ENCODE peak calls at places on chromosomes 7 and 10, in eight cellular contexts. One of them, this sample, is unnamed.

GRCh38 chr10:5948999-5949759 is 28.2 kb downstream of the IL15RA start:
- DNase-seq in HFF-Myc: no peak
- DNase-seq in NCI-H1092: peak
- DNase-seq in RWPE1: peak
- DNase-seq in NCI-H748 treated with DMSO at 0.1 percent for 48 hours: no peak
- DNase-seq in nucleus accumbens: peak
- DNase-seq in NCI-H2081: no peak
- DNase-seq in T-helper 9 cell: no peak
- DNase-seq in this sample: peak

GRCh38 chr7:130894146-130895005 is 160.4 kb upstream of the KLF14 start:
- DNase-seq in HFF-Myc: no peak
- DNase-seq in NCI-H1092: peak
- DNase-seq in RWPE1: no peak
- DNase-seq in NCI-H748 treated with DMSO at 0.1 percent for 48 hours: no peak
- DNase-seq in nucleus accumbens: peak
- DNase-seq in NCI-H2081: no peak
- DNase-seq in T-helper 9 cell: no peak
- DNase-seq in this sample: peak

GRCh38 chr10:50326757-50327701 is 75.7 kb upstream of the ASAH2 start:
- DNase-seq in HFF-Myc: peak
- DNase-seq in NCI-H1092: no peak
- DNase-seq in RWPE1: peak
- DNase-seq in NCI-H748 treated with DMSO at 0.1 percent for 48 hours: no peak
- DNase-seq in nucleus accumbens: no peak
- DNase-seq in NCI-H2081: peak
- DNase-seq in T-helper 9 cell: no peak
- DNase-seq in this sample: no peak

GRCh38 chr10:43452356-43452914 is 15.5 kb downstream of the ZNF487 start:
- DNase-seq in HFF-Myc: no peak
- DNase-seq in NCI-H1092: no peak
- DNase-seq in RWPE1: no peak
- DNase-seq in NCI-H748 treated with DMSO at 0.1 percent for 48 hours: no peak
- DNase-seq in nucleus accumbens: peak
- DNase-seq in NCI-H2081: no peak
- DNase-seq in T-helper 9 cell: no peak
- DNase-seq in this sample: no peak

GRCh38 chr10:52143338-52143737 is 170.7 kb upstream of the DKK1 start:
- DNase-seq in HFF-Myc: no peak
- DNase-seq in NCI-H1092: no peak
- DNase-seq in RWPE1: no peak
- DNase-seq in NCI-H748 treated with DMSO at 0.1 percent for 48 hours: no peak
- DNase-seq in nucleus accumbens: no peak
- DNase-seq in NCI-H2081: peak
- DNase-seq in T-helper 9 cell: no peak
- DNase-seq in this sample: no peak

GRCh38 chr10:23081891-23082290 is 13.5 kb upstream of the MSRB2 start:
- DNase-seq in HFF-Myc: no peak
- DNase-seq in NCI-H1092: no peak
- DNase-seq in RWPE1: no peak
- DNase-seq in NCI-H748 treated with DMSO at 0.1 percent for 48 hours: no peak
- DNase-seq in nucleus accumbens: no peak
- DNase-seq in NCI-H2081: no peak
- DNase-seq in T-helper 9 cell: no peak
- DNase-seq in this sample: no peak

GRCh38 chr7:2785071-2785500 is 59.0 kb downstream of the GNA12 start:
- DNase-seq in HFF-Myc: no peak
- DNase-seq in NCI-H1092: no peak
- DNase-seq in RWPE1: no peak
- DNase-seq in NCI-H748 treated with DMSO at 0.1 percent for 48 hours: no peak
- DNase-seq in nucleus accumbens: no peak
- DNase-seq in NCI-H2081: no peak
- DNase-seq in T-helper 9 cell: no peak
- DNase-seq in this sample: no peak

GRCh38 chr10:132588301-132589013 is 50.9 kb downstream of the INPP5A start:
- DNase-seq in HFF-Myc: no peak
- DNase-seq in NCI-H1092: no peak
- DNase-seq in RWPE1: no peak
- DNase-seq in NCI-H748 treated with DMSO at 0.1 percent for 48 hours: no peak
- DNase-seq in nucleus accumbens: peak
- DNase-seq in NCI-H2081: no peak
- DNase-seq in T-helper 9 cell: no peak
- DNase-seq in this sample: no peak

GRCh38 chr7:138338361-138338760 is 121.7 kb upstream of the TRIM24 start:
- DNase-seq in HFF-Myc: no peak
- DNase-seq in NCI-H1092: peak
- DNase-seq in RWPE1: no peak
- DNase-seq in NCI-H748 treated with DMSO at 0.1 percent for 48 hours: peak
- DNase-seq in nucleus accumbens: no peak
- DNase-seq in NCI-H2081: peak
- DNase-seq in T-helper 9 cell: no peak
- DNase-seq in this sample: no peak

GRCh38 chr7:85030893-85031292 is 156.0 kb downstream of the SEMA3D start:
- DNase-seq in HFF-Myc: peak
- DNase-seq in NCI-H1092: no peak
- DNase-seq in RWPE1: peak
- DNase-seq in NCI-H748 treated with DMSO at 0.1 percent for 48 hours: peak
- DNase-seq in nucleus accumbens: no peak
- DNase-seq in NCI-H2081: peak
- DNase-seq in T-helper 9 cell: no peak
- DNase-seq in this sample: no peak

GRCh38 chr7:43589133-43589478 is 6.2 kb downstream of the STK17A start:
- DNase-seq in HFF-Myc: no peak
- DNase-seq in NCI-H1092: no peak
- DNase-seq in RWPE1: no peak
- DNase-seq in NCI-H748 treated with DMSO at 0.1 percent for 48 hours: no peak
- DNase-seq in nucleus accumbens: no peak
- DNase-seq in NCI-H2081: no peak
- DNase-seq in T-helper 9 cell: no peak
- DNase-seq in this sample: no peak

GRCh38 chr7:2763607-2764006 is 75.6 kb downstream of the AMZ1 start:
- DNase-seq in HFF-Myc: no peak
- DNase-seq in NCI-H1092: no peak
- DNase-seq in RWPE1: no peak
- DNase-seq in NCI-H748 treated with DMSO at 0.1 percent for 48 hours: no peak
- DNase-seq in nucleus accumbens: no peak
- DNase-seq in NCI-H2081: no peak
- DNase-seq in T-helper 9 cell: no peak
- DNase-seq in this sample: no peak

GRCh38 chr7:12638851-12639467 is 48.5 kb upstream of the ARL4A start:
- DNase-seq in HFF-Myc: no peak
- DNase-seq in NCI-H1092: no peak
- DNase-seq in RWPE1: peak
- DNase-seq in NCI-H748 treated with DMSO at 0.1 percent for 48 hours: peak
- DNase-seq in nucleus accumbens: no peak
- DNase-seq in NCI-H2081: peak
- DNase-seq in T-helper 9 cell: no peak
- DNase-seq in this sample: no peak

GRCh38 chr10:43295436-43295835 is 28.6 kb upstream of the RASGEF1A start:
- DNase-seq in HFF-Myc: no peak
- DNase-seq in NCI-H1092: no peak
- DNase-seq in RWPE1: no peak
- DNase-seq in NCI-H748 treated with DMSO at 0.1 percent for 48 hours: no peak
- DNase-seq in nucleus accumbens: no peak
- DNase-seq in NCI-H2081: no peak
- DNase-seq in T-helper 9 cell: no peak
- DNase-seq in this sample: peak

GRCh38 chr10:58590152-58590551 is 77.5 kb downstream of the BICC1 start:
- DNase-seq in HFF-Myc: peak
- DNase-seq in NCI-H1092: no peak
- DNase-seq in RWPE1: peak
- DNase-seq in NCI-H748 treated with DMSO at 0.1 percent for 48 hours: no peak
- DNase-seq in nucleus accumbens: no peak
- DNase-seq in NCI-H2081: no peak
- DNase-seq in T-helper 9 cell: no peak
- DNase-seq in this sample: no peak

GRCh38 chr7:1769286-1770200 is 99.5 kb downstream of the ELFN1 start:
- DNase-seq in HFF-Myc: no peak
- DNase-seq in NCI-H1092: no peak
- DNase-seq in RWPE1: no peak
- DNase-seq in NCI-H748 treated with DMSO at 0.1 percent for 48 hours: no peak
- DNase-seq in nucleus accumbens: no peak
- DNase-seq in NCI-H2081: no peak
- DNase-seq in T-helper 9 cell: no peak
- DNase-seq in this sample: no peak

GRCh38 chr10:95247200-95247880 is 43.5 kb downstream of the PDLIM1 start:
- DNase-seq in HFF-Myc: peak
- DNase-seq in NCI-H1092: no peak
- DNase-seq in RWPE1: no peak
- DNase-seq in NCI-H748 treated with DMSO at 0.1 percent for 48 hours: no peak
- DNase-seq in nucleus accumbens: no peak
- DNase-seq in NCI-H2081: no peak
- DNase-seq in T-helper 9 cell: no peak
- DNase-seq in this sample: peak

GRCh38 chr7:75915416-75916156 is 631 bp downstream of the POR start:
- DNase-seq in HFF-Myc: no peak
- DNase-seq in NCI-H1092: no peak
- DNase-seq in RWPE1: no peak
- DNase-seq in NCI-H748 treated with DMSO at 0.1 percent for 48 hours: no peak
- DNase-seq in nucleus accumbens: peak
- DNase-seq in NCI-H2081: peak
- DNase-seq in T-helper 9 cell: peak
- DNase-seq in this sample: no peak

GRCh38 chr7:68676789-68677535 is 921.3 kb upstream of the AUTS2 start:
- DNase-seq in HFF-Myc: no peak
- DNase-seq in NCI-H1092: no peak
- DNase-seq in RWPE1: no peak
- DNase-seq in NCI-H748 treated with DMSO at 0.1 percent for 48 hours: no peak
- DNase-seq in nucleus accumbens: peak
- DNase-seq in NCI-H2081: no peak
- DNase-seq in T-helper 9 cell: no peak
- DNase-seq in this sample: no peak

GRCh38 chr10:15719899-15720634 is at the start of gene ITGA8:
- DNase-seq in HFF-Myc: no peak
- DNase-seq in NCI-H1092: no peak
- DNase-seq in RWPE1: no peak
- DNase-seq in NCI-H748 treated with DMSO at 0.1 percent for 48 hours: no peak
- DNase-seq in nucleus accumbens: no peak
- DNase-seq in NCI-H2081: no peak
- DNase-seq in T-helper 9 cell: no peak
- DNase-seq in this sample: peak

GRCh38 chr7:1910081-1910685 is 240.1 kb downstream of the ELFN1 start:
- DNase-seq in HFF-Myc: no peak
- DNase-seq in NCI-H1092: no peak
- DNase-seq in RWPE1: no peak
- DNase-seq in NCI-H748 treated with DMSO at 0.1 percent for 48 hours: no peak
- DNase-seq in nucleus accumbens: no peak
- DNase-seq in NCI-H2081: no peak
- DNase-seq in T-helper 9 cell: no peak
- DNase-seq in this sample: no peak

GRCh38 chr7:138898255-138898654 is 82.9 kb downstream of the KIAA1549 start:
- DNase-seq in HFF-Myc: no peak
- DNase-seq in NCI-H1092: no peak
- DNase-seq in RWPE1: no peak
- DNase-seq in NCI-H748 treated with DMSO at 0.1 percent for 48 hours: no peak
- DNase-seq in nucleus accumbens: no peak
- DNase-seq in NCI-H2081: no peak
- DNase-seq in T-helper 9 cell: no peak
- DNase-seq in this sample: no peak

GRCh38 chr7:50805425-50806130 is 22.9 kb upstream of the GRB10 start:
- DNase-seq in HFF-Myc: no peak
- DNase-seq in NCI-H1092: no peak
- DNase-seq in RWPE1: no peak
- DNase-seq in NCI-H748 treated with DMSO at 0.1 percent for 48 hours: no peak
- DNase-seq in nucleus accumbens: no peak
- DNase-seq in NCI-H2081: peak
- DNase-seq in T-helper 9 cell: no peak
- DNase-seq in this sample: no peak

GRCh38 chr10:114172776-114173555 is 1.0 kb downstream of the CCDC186 start:
- DNase-seq in HFF-Myc: no peak
- DNase-seq in NCI-H1092: no peak
- DNase-seq in RWPE1: peak
- DNase-seq in NCI-H748 treated with DMSO at 0.1 percent for 48 hours: peak
- DNase-seq in nucleus accumbens: no peak
- DNase-seq in NCI-H2081: no peak
- DNase-seq in T-helper 9 cell: no peak
- DNase-seq in this sample: no peak

This sample was measured in islet precursor cell.